ENCODE peak calls at places on chromosome 18, in six cellular contexts. Y is stomach, Z is suprapubic skin, L is foreskin keratinocyte, C is WERI-Rb-1, Q is transverse colon. V is an unnamed sample. For H3K27me3, the result is how much of the 10 kb centered on the place peaks cover.

GRCh38 chr18:76376668-76377358 is 118.2 kb downstream of the ZNF516 start:
- DNase-seq in Y (no peak), Z (peak), L (no peak), C (no peak), Q (no peak), V (no peak)

GRCh38 chr18:40897884-40898283 is 1057.2 kb upstream of the PIK3C3 start:
- DNase-seq in Y (no peak), Z (no peak), L (no peak), C (no peak), Q (no peak), V (no peak)

GRCh38 chr18:49726564-49726963 is 86.8 kb downstream of the ACAA2 start:
- DNase-seq in Y (no peak), Z (no peak), L (no peak), C (no peak), Q (no peak), V (no peak)

GRCh38 chr18:48475635-48476549 is 62.9 kb upstream of the CTIF start:
- DNase-seq in Y (peak), Z (no peak), L (peak), C (peak), Q (peak), V (peak)

GRCh38 chr18:61975526-61976326 is 82.9 kb upstream of the RNF152 start:
- DNase-seq in Y (no peak), Z (no peak), L (no peak), C (no peak), Q (no peak), V (no peak)

GRCh38 chr18:44851806-44852205 is 171.1 kb downstream of the SETBP1 start:
- DNase-seq in Y (no peak), Z (no peak), L (no peak), C (peak), Q (no peak), V (no peak)

GRCh38 chr18:43278401-43278800 is 1.1 kb upstream of the SYT4 start:
- DNase-seq in Y (no peak), Z (no peak), L (no peak), C (no peak), Q (no peak), V (no peak)

GRCh38 chr18:79608535-79608934 is 71.1 kb upstream of the CTDP1 start:
- DNase-seq in Y (no peak), Z (no peak), L (no peak), C (peak), Q (no peak), V (no peak)

GRCh38 chr18:75574197-75574596 is 146.7 kb upstream of the SMIM21 start:
- DNase-seq in Y (no peak), Z (no peak), L (no peak), C (no peak), Q (no peak), V (no peak)

GRCh38 chr18:33440011-33440383 is 524 bp downstream of the CCDC178 start:
- DNase-seq in Y (peak), Z (no peak), L (peak), C (peak), Q (peak), V (no peak)

GRCh38 chr18:72720116-72720515 is 147.7 kb downstream of the NETO1 start:
- DNase-seq in Y (no peak), Z (no peak), L (peak), C (no peak), Q (no peak), V (no peak)

GRCh38 chr18:46073474-46074331 is 1.6 kb upstream of the PSTPIP2 start:
- DNase-seq in Y (peak), Z (no peak), L (peak), C (peak), Q (peak), V (no peak)

GRCh38 chr18:75265255-75265654 is 54.7 kb downstream of the TSHZ1 start:
- DNase-seq in Y (no peak), Z (no peak), L (no peak), C (no peak), Q (no peak), V (no peak)

GRCh38 chr18:44856157-44856556 is 175.5 kb downstream of the SETBP1 start:
- DNase-seq in Y (no peak), Z (no peak), L (peak), C (peak), Q (no peak), V (no peak)

GRCh38 chr18:79612291-79613108 is 67.1 kb upstream of the CTDP1 start:
- DNase-seq in Y (no peak), Z (peak), L (no peak), C (peak), Q (no peak), V (no peak)

GRCh38 chr18:31555971-31556747 is 35.5 kb upstream of the TTR start:
- DNase-seq in Y (no peak), Z (no peak), L (peak), C (peak), Q (peak), V (peak)

GRCh38 chr18:12839526-12840196 is 44.4 kb downstream of the PTPN2 start:
- DNase-seq in Y (no peak), Z (no peak), L (no peak), C (no peak), Q (no peak), V (no peak)

GRCh38 chr18:12837747-12838146 is 46.3 kb downstream of the PTPN2 start:
- DNase-seq in Y (no peak), Z (no peak), L (no peak), C (no peak), Q (no peak), V (no peak)

GRCh38 chr18:12840382-12840781 is 43.7 kb downstream of the PTPN2 start:
- DNase-seq in Y (no peak), Z (no peak), L (no peak), C (no peak), Q (no peak), V (no peak)

GRCh38 chr18:12838178-12838634 is 45.8 kb downstream of the PTPN2 start:
- DNase-seq in Y (peak), Z (no peak), L (peak), C (no peak), Q (peak), V (peak)

GRCh38 chr18:12839057-12839525 is 44.9 kb downstream of the PTPN2 start:
- DNase-seq in Y (no peak), Z (no peak), L (peak), C (no peak), Q (no peak), V (no peak)
- H3K27ac ChIP-seq in Y (peak), Z (peak), L (peak), C (no peak), Q (peak), V (no peak)

GRCh38 chr18:22336406-22336805 is 81.3 kb downstream of the CTAGE1 start:
- DNase-seq in Y (no peak), Z (no peak), L (no peak), C (no peak), Q (no peak), V (no peak)

GRCh38 chr18:22330508-22330907 is 87.2 kb downstream of the CTAGE1 start:
- DNase-seq in Y (no peak), Z (no peak), L (no peak), C (no peak), Q (no peak), V (no peak)

GRCh38 chr18:22337311-22337710 is 80.4 kb downstream of the CTAGE1 start:
- DNase-seq in Y (no peak), Z (no peak), L (no peak), C (no peak), Q (no peak), V (no peak)

GRCh38 chr18:22335644-22336275 is 82.0 kb downstream of the CTAGE1 start:
- DNase-seq in Y (peak), Z (no peak), L (no peak), C (no peak), Q (peak), V (no peak)

DNA sequence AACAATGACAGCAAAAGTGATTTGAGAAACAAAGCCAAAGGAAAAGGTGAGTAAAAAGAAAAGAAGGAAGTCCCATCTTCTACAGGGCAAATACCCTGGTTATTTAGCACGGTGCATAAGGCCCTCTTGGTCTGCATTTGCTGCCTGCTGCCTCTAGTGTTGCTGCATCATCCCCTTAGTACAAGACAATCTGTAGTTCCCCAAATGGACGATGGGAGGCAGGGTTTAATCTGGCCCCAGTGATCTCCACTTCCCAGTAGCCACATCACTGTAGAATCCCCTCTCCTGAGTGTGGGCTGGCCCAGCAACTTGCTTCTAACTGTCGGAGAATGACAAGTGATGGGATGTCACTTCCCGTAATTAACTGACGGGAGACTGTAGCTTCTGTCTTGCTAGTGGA is 85.1 kb downstream of the CTAGE1 start:
- DNase-seq in Y (no peak), Z (no peak), L (no peak), C (no peak), Q (no peak), V (no peak)
- H3K27me3 ChIP-seq in Y (under half), Z (under half), L (half or more), C (half or more), Q (under half), V (under half)

GRCh38 chr18:7349181-7349837 is 118.4 kb downstream of the LRRC30 start:
- DNase-seq in Y (no peak), Z (no peak), L (no peak), C (no peak), Q (no peak), V (no peak)
- TF ChIP-seq CTCF in Y (no peak), Z (no peak), L (peak), C (no peak), Q (no peak), V (no peak)

GRCh38 chr18:13039806-13040205 is 48.6 kb downstream of the CEP192 start:
- DNase-seq in Y (no peak), Z (no peak), L (no peak), C (no peak), Q (no peak), V (no peak)

GRCh38 chr18:13032173-13032572 is 41.0 kb downstream of the CEP192 start:
- DNase-seq in Y (no peak), Z (no peak), L (no peak), C (no peak), Q (no peak), V (no peak)

GRCh38 chr18:13035249-13035914 is 44.2 kb downstream of the CEP192 start:
- DNase-seq in Y (no peak), Z (no peak), L (no peak), C (no peak), Q (no peak), V (no peak)

GRCh38 chr18:13036622-13037320 is 45.6 kb downstream of the CEP192 start:
- DNase-seq in Y (no peak), Z (no peak), L (no peak), C (no peak), Q (no peak), V (no peak)
- H3K27ac ChIP-seq in Y (no peak), Z (no peak), L (no peak), C (no peak), Q (no peak), V (peak)

DNA sequence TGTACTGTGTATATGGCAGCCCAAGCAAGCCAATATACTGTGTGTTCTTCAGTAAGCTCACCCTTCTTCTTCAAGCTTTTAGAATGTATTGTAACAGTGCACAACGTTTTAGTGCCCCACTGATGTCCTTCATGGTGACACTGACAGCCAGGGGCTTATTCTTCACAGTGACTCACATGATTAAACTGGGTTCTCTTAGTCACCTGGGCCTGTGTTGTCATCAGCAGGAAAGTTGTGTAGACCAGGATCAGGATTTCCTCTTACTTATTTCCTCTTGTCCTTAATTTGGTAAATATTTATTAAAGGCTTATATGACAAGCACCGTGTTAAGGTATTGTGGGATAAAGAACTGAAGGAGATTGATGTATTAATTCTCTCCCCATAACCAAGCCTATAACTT is 67.9 kb upstream of the THOC1 start:
- DNase-seq in Y (no peak), Z (no peak), L (no peak), C (no peak), Q (no peak), V (no peak)
- H3K27me3 ChIP-seq in Y (under half), Z (under half), L (under half), C (under half), Q (under half), V (under half)

GRCh38 chr18:59268722-59269562 is 4.3 kb downstream of the RAX start:
- DNase-seq in Y (no peak), Z (no peak), L (no peak), C (no peak), Q (no peak), V (no peak)
- TF ChIP-seq CTCF in Y (no peak), Z (no peak), L (peak), C (no peak), Q (no peak), V (no peak)

DNA sequence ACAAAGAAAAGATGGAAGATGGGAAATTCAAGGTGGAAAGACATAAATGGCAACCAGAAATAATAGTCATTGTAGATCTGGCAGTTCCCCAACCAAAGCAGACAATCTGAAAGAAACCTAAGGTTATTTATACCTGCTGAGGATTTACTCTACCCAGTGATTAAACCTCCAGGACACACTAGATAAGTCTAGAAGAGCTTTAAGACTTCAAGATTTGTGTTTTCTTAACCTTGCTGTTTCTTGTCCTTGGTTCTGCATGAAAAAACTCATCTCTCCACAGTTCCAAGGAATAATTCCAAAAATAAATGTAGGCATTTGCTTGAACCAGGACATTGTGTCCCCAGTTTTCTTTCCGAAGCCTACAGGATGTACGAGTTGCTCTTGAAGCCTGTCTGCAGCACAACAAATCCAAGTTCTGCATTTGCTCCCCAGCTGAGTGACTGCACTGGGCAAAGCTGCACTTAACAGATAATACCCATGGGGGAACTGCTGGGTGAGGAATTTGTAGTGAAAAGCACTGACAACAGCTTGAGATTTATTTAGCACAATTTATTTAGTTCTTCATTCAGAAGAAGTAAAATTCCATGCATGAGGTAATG is 19.7 kb downstream of the DTNA start:
- DNase-seq in Y (no peak), Z (no peak), L (no peak), C (no peak), Q (no peak), V (no peak)
- H3K27ac ChIP-seq in Y (peak), Z (no peak), L (no peak), C (no peak), Q (peak), V (no peak)

GRCh38 chr18:57434177-57434535 is 1.0 kb upstream of the ONECUT2 start:
- DNase-seq in Y (no peak), Z (no peak), L (no peak), C (peak), Q (no peak), V (no peak)
- H3K27me3 ChIP-seq in Y (half or more), Z (half or more), L (half or more), C (under half), Q (half or more), V (half or more)